ENCODE peak calls at places on chromosomes 13 and 19, in four cellular contexts. One of them, this sample, is unnamed.

GRCh38 chr13:68588623-68589022 is 1358.5 kb upstream of the PCDH9 start:
- DNase-seq in CD8-positive, alpha-beta T cell: no peak
- DNase-seq in thoracic aorta: no peak
- DNase-seq in uterus: no peak
- DNase-seq in this sample: no peak

GRCh38 chr19:1956868-1957492 is 16.0 kb downstream of the CSNK1G2 start:
- DNase-seq in CD8-positive, alpha-beta T cell: no peak
- DNase-seq in thoracic aorta: no peak
- DNase-seq in uterus: peak; percentile 42
- DNase-seq in this sample: no peak

GRCh38 chr19:37506387-37507166 is at the start of gene ZNF793:
- DNase-seq in CD8-positive, alpha-beta T cell: peak; percentile 73
- DNase-seq in thoracic aorta: peak; percentile 45
- DNase-seq in uterus: peak; percentile 84
- DNase-seq in this sample: peak; percentile 60

GRCh38 chr13:29937836-29938235 is 87.4 kb upstream of the UBL3 start:
- DNase-seq in CD8-positive, alpha-beta T cell: peak; percentile 33
- DNase-seq in thoracic aorta: no peak
- DNase-seq in uterus: no peak
- DNase-seq in this sample: peak; percentile 20

GRCh38 chr19:34096020-34096915 is 76.0 kb upstream of the LSM14A start:
- DNase-seq in CD8-positive, alpha-beta T cell: no peak
- DNase-seq in thoracic aorta: no peak
- DNase-seq in uterus: no peak
- DNase-seq in this sample: no peak

GRCh38 chr13:48975101-48975925 is at the start of gene FNDC3A:
- DNase-seq in CD8-positive, alpha-beta T cell: peak; percentile 14
- DNase-seq in thoracic aorta: no peak
- DNase-seq in uterus: peak; percentile 49
- DNase-seq in this sample: peak; percentile 30

GRCh38 chr13:73451120-73452029 is 392.6 kb downstream of the KLF5 start:
- DNase-seq in CD8-positive, alpha-beta T cell: no peak
- DNase-seq in thoracic aorta: no peak
- DNase-seq in uterus: no peak
- DNase-seq in this sample: no peak

GRCh38 chr13:66849706-66850105 is 380.4 kb downstream of the PCDH9 start:
- DNase-seq in CD8-positive, alpha-beta T cell: no peak
- DNase-seq in thoracic aorta: no peak
- DNase-seq in uterus: no peak
- DNase-seq in this sample: no peak

GRCh38 chr19:7699422-7700127 is 2.4 kb downstream of the FCER2 start:
- DNase-seq in CD8-positive, alpha-beta T cell: no peak
- DNase-seq in thoracic aorta: no peak
- DNase-seq in uterus: no peak
- DNase-seq in this sample: no peak

GRCh38 chr13:80132741-80133601 is 208.0 kb downstream of the SPRY2 start:
- DNase-seq in CD8-positive, alpha-beta T cell: no peak
- DNase-seq in thoracic aorta: peak; percentile 38
- DNase-seq in uterus: peak; percentile 47
- DNase-seq in this sample: no peak

GRCh38 chr13:27775943-27776342 is 16.3 kb upstream of the GSX1 start:
- DNase-seq in CD8-positive, alpha-beta T cell: no peak
- DNase-seq in thoracic aorta: no peak
- DNase-seq in uterus: no peak
- DNase-seq in this sample: no peak

GRCh38 chr13:107612376-107612775 is 603.0 kb downstream of the LIG4 start:
- DNase-seq in CD8-positive, alpha-beta T cell: no peak
- DNase-seq in thoracic aorta: no peak
- DNase-seq in uterus: no peak
- DNase-seq in this sample: no peak

GRCh38 chr13:113918981-113919646 is 54.8 kb downstream of the C13orf46 start:
- DNase-seq in CD8-positive, alpha-beta T cell: no peak
- DNase-seq in thoracic aorta: no peak
- DNase-seq in uterus: no peak
- DNase-seq in this sample: no peak

GRCh38 chr13:94481966-94482365 is 2.5 kb upstream of the DCT start:
- DNase-seq in CD8-positive, alpha-beta T cell: no peak
- DNase-seq in thoracic aorta: no peak
- DNase-seq in uterus: no peak
- DNase-seq in this sample: no peak

GRCh38 chr13:51494151-51494550 is 41.3 kb upstream of the INTS6 start:
- DNase-seq in CD8-positive, alpha-beta T cell: no peak
- DNase-seq in thoracic aorta: no peak
- DNase-seq in uterus: no peak
- DNase-seq in this sample: no peak

GRCh38 chr19:48878219-48879024 is 6.2 kb downstream of the PPP1R15A start:
- DNase-seq in CD8-positive, alpha-beta T cell: no peak
- DNase-seq in thoracic aorta: peak; percentile 79
- DNase-seq in uterus: no peak
- DNase-seq in this sample: no peak

GRCh38 chr13:101785858-101786257 is 333.4 kb downstream of the ITGBL1 start:
- DNase-seq in CD8-positive, alpha-beta T cell: no peak
- DNase-seq in thoracic aorta: no peak
- DNase-seq in uterus: no peak
- DNase-seq in this sample: no peak

GRCh38 chr13:54415753-54416366 is 1387.2 kb downstream of the OLFM4 start:
- DNase-seq in CD8-positive, alpha-beta T cell: no peak
- DNase-seq in thoracic aorta: no peak
- DNase-seq in uterus: no peak
- DNase-seq in this sample: no peak
- H3K9me3 ChIP-seq in CD8-positive, alpha-beta T cell: no peaks in the 10 kb centered on the region
- H3K9me3 ChIP-seq in thoracic aorta: no peaks in the 10 kb centered on the region
- H3K9me3 ChIP-seq in uterus: no peaks in the 10 kb centered on the region
- H3K9me3 ChIP-seq in this sample: no peaks in the 10 kb centered on the region

GRCh38 chr19:53583181-53583580 is 45.2 kb downstream of the ZNF331 start:
- DNase-seq in CD8-positive, alpha-beta T cell: no peak
- DNase-seq in thoracic aorta: no peak
- DNase-seq in uterus: no peak
- DNase-seq in this sample: no peak
- H3K9me3 ChIP-seq in CD8-positive, alpha-beta T cell: peaks cover 26% of the 10 kb centered on the region
- H3K9me3 ChIP-seq in thoracic aorta: peaks cover 14% of the 10 kb centered on the region
- H3K9me3 ChIP-seq in uterus: no peaks in the 10 kb centered on the region
- H3K9me3 ChIP-seq in this sample: peaks cover 13% of the 10 kb centered on the region

GRCh38 chr13:75231235-75231634 is 250.7 kb downstream of the TBC1D4 start:
- DNase-seq in CD8-positive, alpha-beta T cell: no peak
- DNase-seq in thoracic aorta: no peak
- DNase-seq in uterus: no peak
- DNase-seq in this sample: no peak
- H3K9me3 ChIP-seq in CD8-positive, alpha-beta T cell: no peaks in the 10 kb centered on the region
- H3K9me3 ChIP-seq in thoracic aorta: no peaks in the 10 kb centered on the region
- H3K9me3 ChIP-seq in uterus: no peaks in the 10 kb centered on the region
- H3K9me3 ChIP-seq in this sample: no peaks in the 10 kb centered on the region

GRCh38 chr13:35039012-35039411 is 96.9 kb downstream of the NBEA start:
- DNase-seq in CD8-positive, alpha-beta T cell: no peak
- DNase-seq in thoracic aorta: no peak
- DNase-seq in uterus: no peak
- DNase-seq in this sample: no peak
- H3K9me3 ChIP-seq in CD8-positive, alpha-beta T cell: no peaks in the 10 kb centered on the region
- H3K9me3 ChIP-seq in thoracic aorta: peaks cover under 1% of the 10 kb centered on the region
- H3K9me3 ChIP-seq in uterus: no peaks in the 10 kb centered on the region
- H3K9me3 ChIP-seq in this sample: no peaks in the 10 kb centered on the region

GRCh38 chr19:22606954-22607652 is 27.0 kb upstream of the ZNF492 start:
- DNase-seq in CD8-positive, alpha-beta T cell: no peak
- DNase-seq in thoracic aorta: no peak
- DNase-seq in uterus: no peak
- DNase-seq in this sample: no peak

GRCh38 chr19:22607653-22608430 is 26.3 kb upstream of the ZNF492 start:
- DNase-seq in CD8-positive, alpha-beta T cell: no peak
- DNase-seq in thoracic aorta: no peak
- DNase-seq in uterus: no peak
- DNase-seq in this sample: no peak

GRCh38 chr19:22605275-22606211 is 28.6 kb upstream of the ZNF492 start:
- DNase-seq in CD8-positive, alpha-beta T cell: no peak
- DNase-seq in thoracic aorta: no peak
- DNase-seq in uterus: no peak
- DNase-seq in this sample: no peak

GRCh38 chr19:22604571-22605274 is 29.4 kb upstream of the ZNF492 start:
- DNase-seq in CD8-positive, alpha-beta T cell: no peak
- DNase-seq in thoracic aorta: no peak
- DNase-seq in uterus: no peak
- DNase-seq in this sample: no peak

DNA sequence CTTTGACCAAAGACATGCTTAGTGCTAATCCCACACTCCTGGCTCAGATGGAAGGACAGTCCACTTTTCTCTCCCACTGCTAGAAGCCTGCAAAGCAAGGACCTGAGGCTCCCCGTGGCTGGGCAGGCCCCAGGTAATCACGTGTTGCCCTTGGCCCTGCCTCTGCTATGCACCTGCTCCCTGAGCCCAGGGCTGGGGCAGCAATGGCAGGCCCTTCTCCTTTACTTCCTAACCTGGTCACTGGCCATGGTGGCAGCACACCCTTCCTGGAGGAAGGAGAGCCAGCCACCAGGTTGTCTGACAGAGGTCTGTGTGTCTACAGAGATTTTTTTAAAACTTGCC is 27.9 kb upstream of the ZNF492 start:
- DNase-seq in CD8-positive, alpha-beta T cell: no peak
- DNase-seq in thoracic aorta: no peak
- DNase-seq in uterus: no peak
- DNase-seq in this sample: no peak
- H3K9me3 ChIP-seq in CD8-positive, alpha-beta T cell: no peaks in the 10 kb centered on the region
- H3K9me3 ChIP-seq in thoracic aorta: no peaks in the 10 kb centered on the region
- H3K9me3 ChIP-seq in uterus: no peaks in the 10 kb centered on the region
- H3K9me3 ChIP-seq in this sample: no peaks in the 10 kb centered on the region

GRCh38 chr19:20858861-20859260 is 64.2 kb upstream of the ZNF85 start:
- DNase-seq in CD8-positive, alpha-beta T cell: no peak
- DNase-seq in thoracic aorta: no peak
- DNase-seq in uterus: no peak
- DNase-seq in this sample: no peak
- H3K9me3 ChIP-seq in CD8-positive, alpha-beta T cell: peaks cover 13% of the 10 kb centered on the region
- H3K9me3 ChIP-seq in thoracic aorta: peaks cover 7% of the 10 kb centered on the region
- H3K9me3 ChIP-seq in uterus: no peaks in the 10 kb centered on the region
- H3K9me3 ChIP-seq in this sample: no peaks in the 10 kb centered on the region

GRCh38 chr19:27740396-27740795 is 1472.6 kb downstream of the UQCRFS1 start:
- DNase-seq in CD8-positive, alpha-beta T cell: no peak
- DNase-seq in thoracic aorta: no peak
- DNase-seq in uterus: no peak
- DNase-seq in this sample: no peak
- H3K9me3 ChIP-seq in CD8-positive, alpha-beta T cell: no peaks in the 10 kb centered on the region
- H3K9me3 ChIP-seq in thoracic aorta: peaks cover 29% of the 10 kb centered on the region
- H3K9me3 ChIP-seq in uterus: no peaks in the 10 kb centered on the region
- H3K9me3 ChIP-seq in this sample: no peaks in the 10 kb centered on the region

DNA sequence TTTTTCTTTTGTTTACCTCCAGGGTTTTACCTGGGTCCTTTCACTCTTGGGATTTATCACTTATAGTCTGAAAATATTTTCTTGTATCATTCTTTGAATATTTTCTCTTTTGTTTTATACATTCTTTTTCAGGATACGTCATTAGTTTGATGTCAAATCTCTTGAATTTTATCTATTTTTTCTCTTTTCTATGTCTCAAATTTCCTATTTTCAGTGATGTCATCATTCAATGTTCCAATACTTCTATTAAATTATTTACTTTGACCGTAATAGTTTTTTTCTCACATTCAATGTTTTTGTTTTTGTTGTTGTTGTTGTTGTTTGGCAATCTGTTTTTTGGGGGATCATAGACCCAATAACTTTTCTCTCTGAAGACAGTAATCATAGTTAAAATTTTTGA is 83.5 kb downstream of the PRR20E start:
- DNase-seq in CD8-positive, alpha-beta T cell: no peak
- DNase-seq in thoracic aorta: no peak
- DNase-seq in uterus: no peak
- DNase-seq in this sample: no peak
- H3K9me3 ChIP-seq in CD8-positive, alpha-beta T cell: no peaks in the 10 kb centered on the region
- H3K9me3 ChIP-seq in thoracic aorta: no peaks in the 10 kb centered on the region
- H3K9me3 ChIP-seq in uterus: no peaks in the 10 kb centered on the region
- H3K9me3 ChIP-seq in this sample: no peaks in the 10 kb centered on the region

GRCh38 chr19:12117203-12117970 is 22.8 kb downstream of the ZNF20 start:
- DNase-seq in CD8-positive, alpha-beta T cell: no peak
- DNase-seq in thoracic aorta: no peak
- DNase-seq in uterus: no peak
- DNase-seq in this sample: no peak

GRCh38 chr19:12113121-12113520 is 27.0 kb downstream of the ZNF20 start:
- DNase-seq in CD8-positive, alpha-beta T cell: no peak
- DNase-seq in thoracic aorta: no peak
- DNase-seq in uterus: no peak
- DNase-seq in this sample: no peak

GRCh38 chr19:12111176-12111575 is 29.0 kb downstream of the ZNF20 start:
- DNase-seq in CD8-positive, alpha-beta T cell: no peak
- DNase-seq in thoracic aorta: no peak
- DNase-seq in uterus: no peak
- DNase-seq in this sample: no peak

GRCh38 chr19:12112238-12112637 is 27.9 kb downstream of the ZNF20 start:
- DNase-seq in CD8-positive, alpha-beta T cell: no peak
- DNase-seq in thoracic aorta: no peak
- DNase-seq in uterus: no peak
- DNase-seq in this sample: no peak

GRCh38 chr19:12112701-12113100 is 27.4 kb downstream of the ZNF20 start:
- DNase-seq in CD8-positive, alpha-beta T cell: no peak
- DNase-seq in thoracic aorta: no peak
- DNase-seq in uterus: no peak
- DNase-seq in this sample: no peak
- H3K9me3 ChIP-seq in CD8-positive, alpha-beta T cell: no peaks in the 10 kb centered on the region
- H3K9me3 ChIP-seq in thoracic aorta: peaks cover 25% of the 10 kb centered on the region
- H3K9me3 ChIP-seq in uterus: no peaks in the 10 kb centered on the region
- H3K9me3 ChIP-seq in this sample: no peaks in the 10 kb centered on the region